ENCODE peak calls at places on chromosomes 7 and 10, in six cellular contexts. R, V, N, F, A and H are unnamed samples.

GRCh38 chr10:52232561-52233350 is 81.3 kb upstream of the DKK1 start:
- DNase-seq in R (no peak), A (no peak), V (no peak), N (no peak), F (no peak), H (peak)

GRCh38 chr7:41024126-41024525 is 678.8 kb downstream of the INHBA start:
- DNase-seq in R (no peak), A (no peak), F (no peak), V (no peak), N (no peak), H (no peak)

GRCh38 chr7:20144801-20145200 is 72.4 kb downstream of the MACC1 start:
- DNase-seq in N (no peak), A (no peak), F (no peak), V (no peak), R (no peak), H (no peak)

GRCh38 chr10:111410740-111411139 is 333.9 kb downstream of the ADRA2A start:
- DNase-seq in N (no peak), R (no peak), A (no peak), V (no peak), F (no peak), H (no peak)

GRCh38 chr10:92965314-92965713 is 95.3 kb upstream of the CYP26C1 start:
- DNase-seq in A (no peak), R (peak), V (no peak), N (no peak), F (no peak), H (peak)

GRCh38 chr7:37304926-37305325 is 143.7 kb downstream of the ELMO1 start:
- DNase-seq in A (no peak), N (no peak), V (no peak), R (no peak), F (no peak), H (no peak)

GRCh38 chr10:95605163-95605562 is 44.0 kb upstream of the SORBS1 start:
- DNase-seq in A (no peak), R (peak), V (peak), F (peak), N (no peak), H (peak)

GRCh38 chr10:62399211-62399610 is 25.0 kb downstream of the ZNF365 start:
- DNase-seq in V (no peak), A (no peak), F (no peak), R (peak), N (no peak), H (peak)

GRCh38 chr10:51698473-51699063 is 827 bp downstream of the CSTF2T start:
- DNase-seq in N (no peak), F (peak), A (no peak), V (peak), R (no peak), H (no peak)

GRCh38 chr7:90720970-90721768 is 125.0 kb downstream of the CDK14 start:
- DNase-seq in R (peak), V (peak), A (no peak), N (peak), F (no peak), H (peak)

GRCh38 chr7:127892488-127893314 is 138.5 kb downstream of the LRRC4 start:
- DNase-seq in N (no peak), A (no peak), F (no peak), V (no peak), R (no peak), H (no peak)

GRCh38 chr7:128672927-128673517 is 930 bp downstream of the GARIN1A start:
- DNase-seq in F (no peak), A (no peak), R (peak), N (no peak), V (no peak), H (peak)

GRCh38 chr7:22319424-22320403 is 37.2 kb downstream of the RAPGEF5 start:
- DNase-seq in A (no peak), F (no peak), V (no peak), N (no peak), R (no peak), H (no peak)

GRCh38 chr7:37248396-37248836 is 200.2 kb downstream of the ELMO1 start:
- DNase-seq in A (no peak), F (no peak), N (no peak), V (no peak), R (no peak), H (no peak)

GRCh38 chr10:61404771-61405170 is 48.4 kb downstream of the TMEM26 start:
- DNase-seq in R (peak), A (no peak), N (no peak), F (no peak), V (no peak), H (peak)

GRCh38 chr7:98808751-98809460 is 60.9 kb downstream of the TMEM130 start:
- DNase-seq in F (no peak), R (no peak), A (no peak), V (no peak), N (no peak), H (no peak)

GRCh38 chr7:2814682-2815522 is 29.2 kb downstream of the GNA12 start:
- DNase-seq in N (no peak), F (no peak), V (no peak), A (no peak), R (peak), H (peak)

GRCh38 chr7:5629941-5630340 is 151.5 kb downstream of the RNF216 start:
- DNase-seq in A (no peak), V (no peak), N (no peak), R (peak), F (no peak), H (peak)

GRCh38 chr10:1600861-1601260 is 136.5 kb downstream of the ADARB2 start:
- DNase-seq in R (no peak), V (no peak), N (no peak), F (no peak), A (no peak), H (no peak)

GRCh38 chr10:122531935-122532334 is 28.6 kb upstream of the DMBT1 start:
- DNase-seq in R (no peak), N (no peak), V (no peak), A (no peak), F (no peak), H (no peak)

GRCh38 chr7:19442016-19442785 is 266.6 kb downstream of the POLR1F start:
- DNase-seq in R (peak), V (no peak), A (no peak), N (no peak), F (no peak), H (peak)

GRCh38 chr10:34172936-34173533 is 642.1 kb downstream of the PARD3 start:
- DNase-seq in A (no peak), F (no peak), N (no peak), R (no peak), V (no peak), H (no peak)

GRCh38 chr10:128684215-128684614 is 558.0 kb upstream of the MKI67 start:
- DNase-seq in A (no peak), V (no peak), N (no peak), F (no peak), R (no peak), H (no peak)

GRCh38 chr7:140176271-140176701 is 497 bp downstream of the KDM7A start:
- DNase-seq in F (no peak), N (peak), A (no peak), V (no peak), R (no peak), H (no peak)

GRCh38 chr10:71211053-71211452 is 1.3 kb upstream of the UNC5B start:
- DNase-seq in A (no peak), R (no peak), N (no peak), V (no peak), F (peak), H (no peak)

GRCh38 chr7:2713370-2713769 is 25.4 kb downstream of the AMZ1 start:
- DNase-seq in F (no peak), N (no peak), A (no peak), R (no peak), V (no peak), H (peak)

GRCh38 chr10:20085115-20085514 is 268.9 kb downstream of the PLXDC2 start:
- DNase-seq in N (no peak), R (no peak), V (no peak), A (no peak), F (no peak), H (peak)

GRCh38 chr10:86262671-86263165 is 103.9 kb downstream of the GRID1 start:
- DNase-seq in A (peak), V (no peak), F (peak), N (peak), R (no peak), H (no peak)

GRCh38 chr7:71705901-71706300 is 574.0 kb downstream of the GALNT17 start:
- DNase-seq in A (no peak), R (no peak), V (no peak), N (no peak), F (no peak), H (no peak)

GRCh38 chr10:103040424-103040823 is 122.3 kb downstream of the CNNM2 start:
- DNase-seq in N (no peak), R (peak), F (no peak), A (no peak), V (no peak), H (peak)

GRCh38 chr7:103487419-103487818 is 41.4 kb upstream of the SLC26A5 start:
- DNase-seq in V (no peak), A (no peak), N (no peak), F (no peak), R (no peak), H (no peak)

GRCh38 chr7:1748774-1749173 is 78.7 kb downstream of the ELFN1 start:
- DNase-seq in F (no peak), V (no peak), A (no peak), N (no peak), R (no peak), H (no peak)

GRCh38 chr7:144513332-144513731 is 109.8 kb upstream of the NOBOX start:
- DNase-seq in V (no peak), F (no peak), R (no peak), N (no peak), A (no peak), H (peak)

GRCh38 chr10:89235073-89235798 is 16.3 kb downstream of the LIPA start:
- DNase-seq in V (no peak), R (no peak), A (peak), F (peak), N (peak), H (no peak)

GRCh38 chr10:74292871-74293427 is 141.9 kb downstream of the ADK start:
- DNase-seq in A (no peak), F (no peak), R (peak), V (no peak), N (no peak), H (peak)

GRCh38 chr7:150993511-150993910 is 2.7 kb downstream of the NOS3 start:
- DNase-seq in A (no peak), F (no peak), N (no peak), V (peak), R (no peak), H (no peak)

GRCh38 chr7:151968357-151968756 is 12.1 kb downstream of the GALNTL5 start:
- DNase-seq in V (no peak), A (no peak), F (peak), R (no peak), N (no peak), H (no peak)

GRCh38 chr7:43764807-43765491 is 6.5 kb downstream of the BLVRA start:
- DNase-seq in V (no peak), N (no peak), F (no peak), R (no peak), A (no peak), H (peak)

DNA sequence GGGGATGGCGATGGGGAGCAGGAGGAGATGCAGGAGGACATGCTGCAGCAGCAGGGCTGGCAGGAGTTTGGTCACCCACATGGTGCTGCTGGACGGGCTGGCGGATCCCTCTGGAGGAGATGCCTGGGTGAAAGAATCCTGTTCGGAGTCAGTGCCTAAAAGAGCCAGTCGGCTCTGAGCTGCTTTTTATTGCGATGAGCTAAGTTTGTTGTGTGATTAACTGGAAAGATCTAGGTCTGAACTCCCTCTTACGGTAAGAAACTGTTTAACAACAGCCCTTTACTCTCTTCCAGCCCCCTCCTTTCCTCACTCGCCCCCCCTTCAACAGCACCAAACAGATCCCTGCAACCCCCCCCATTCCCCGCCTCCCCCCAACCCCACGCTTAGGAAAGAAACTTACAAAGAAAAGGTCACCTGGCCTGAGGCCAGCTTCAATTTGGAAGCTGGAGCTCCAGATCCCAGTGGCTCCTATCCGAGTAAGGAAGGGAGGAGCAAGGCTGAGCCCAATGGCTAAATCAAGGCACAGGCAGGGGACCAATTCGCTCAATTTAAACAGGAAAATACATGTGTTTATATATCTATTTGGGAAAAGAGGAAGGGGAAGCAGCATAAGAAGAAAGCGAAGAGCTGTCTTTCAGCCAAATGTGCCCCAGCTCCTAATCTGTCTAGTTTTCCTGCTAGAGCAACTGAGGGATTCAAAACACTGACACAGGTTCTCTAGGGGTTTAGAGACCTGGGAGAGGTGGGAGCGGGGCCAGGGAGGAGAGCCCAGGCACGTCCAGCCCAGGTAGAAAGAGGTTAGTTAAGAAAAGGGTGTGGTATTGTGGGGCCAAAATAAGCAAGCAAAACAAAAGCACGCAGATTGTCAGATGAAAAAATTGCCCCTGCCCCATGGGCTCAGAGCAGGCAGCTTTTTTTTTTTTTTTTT is at the start of gene HGF:
- DNase-seq in V (peak), F (peak), N (peak), R (peak), A (peak), H (peak)
- H3K4me3 ChIP-seq in V (peak), F (peak), N (no peak), R (peak), A (peak), H (peak)

DNA sequence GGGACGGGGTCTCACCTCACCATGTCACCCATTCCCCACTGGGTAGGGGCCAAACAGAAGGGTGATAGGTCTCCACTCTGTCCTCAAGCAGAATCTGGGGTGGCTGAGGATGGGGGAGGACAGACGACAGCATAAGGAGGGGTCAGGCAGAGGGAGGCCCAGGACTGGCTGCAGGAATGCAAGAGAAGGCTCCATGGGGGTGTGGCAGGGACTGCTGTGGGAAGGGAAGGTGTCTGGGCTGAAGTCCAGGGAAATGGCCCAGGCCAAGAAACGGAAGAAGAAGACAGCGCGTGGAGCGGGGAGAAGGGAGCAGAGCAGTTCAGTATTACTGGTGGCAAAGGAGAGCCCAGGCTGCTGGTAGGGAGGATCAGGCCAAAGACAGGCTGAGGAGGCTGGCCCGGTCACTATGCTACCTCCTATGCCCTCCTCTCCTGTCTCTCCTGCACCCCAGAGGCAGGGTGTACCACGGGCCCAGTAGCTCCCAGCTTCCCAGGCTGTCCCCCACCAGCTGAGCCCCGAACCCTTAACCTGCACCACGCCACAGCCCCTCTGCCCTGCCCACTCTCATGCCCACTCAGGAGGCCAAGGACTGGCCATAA is 60.9 kb downstream of the GRB10 start:
- DNase-seq in A (no peak), R (no peak), V (no peak), N (peak), F (no peak), H (peak)
- TF ChIP-seq CTCF in A (no peak), R (no peak), V (no peak), N (no peak), F (no peak), H (no peak)

DNA sequence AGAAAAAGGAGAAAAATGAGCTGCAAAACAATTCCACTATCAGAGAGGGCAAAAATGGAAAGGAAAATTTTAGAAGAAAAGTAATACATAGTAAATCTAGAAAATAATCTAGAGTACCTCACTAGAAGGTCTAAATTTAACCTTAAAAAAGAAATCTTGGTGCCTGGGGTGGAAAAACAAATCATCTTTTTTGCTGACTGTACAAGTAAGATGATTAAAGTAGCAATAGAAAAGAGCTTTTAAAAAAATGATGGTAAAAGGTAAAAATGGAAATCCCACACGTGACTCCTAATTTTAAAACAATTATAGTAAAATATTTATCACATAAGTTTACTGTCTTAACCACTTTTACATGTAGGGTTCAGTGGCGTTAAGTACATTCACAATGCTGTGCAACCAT is 28.8 kb upstream of the GOT1 start:
- DNase-seq in N (no peak), A (no peak), F (no peak), V (no peak), R (no peak), H (no peak)
- H3K4me3 ChIP-seq in N (no peak), A (no peak), F (no peak), V (no peak), R (no peak), H (no peak)

DNA sequence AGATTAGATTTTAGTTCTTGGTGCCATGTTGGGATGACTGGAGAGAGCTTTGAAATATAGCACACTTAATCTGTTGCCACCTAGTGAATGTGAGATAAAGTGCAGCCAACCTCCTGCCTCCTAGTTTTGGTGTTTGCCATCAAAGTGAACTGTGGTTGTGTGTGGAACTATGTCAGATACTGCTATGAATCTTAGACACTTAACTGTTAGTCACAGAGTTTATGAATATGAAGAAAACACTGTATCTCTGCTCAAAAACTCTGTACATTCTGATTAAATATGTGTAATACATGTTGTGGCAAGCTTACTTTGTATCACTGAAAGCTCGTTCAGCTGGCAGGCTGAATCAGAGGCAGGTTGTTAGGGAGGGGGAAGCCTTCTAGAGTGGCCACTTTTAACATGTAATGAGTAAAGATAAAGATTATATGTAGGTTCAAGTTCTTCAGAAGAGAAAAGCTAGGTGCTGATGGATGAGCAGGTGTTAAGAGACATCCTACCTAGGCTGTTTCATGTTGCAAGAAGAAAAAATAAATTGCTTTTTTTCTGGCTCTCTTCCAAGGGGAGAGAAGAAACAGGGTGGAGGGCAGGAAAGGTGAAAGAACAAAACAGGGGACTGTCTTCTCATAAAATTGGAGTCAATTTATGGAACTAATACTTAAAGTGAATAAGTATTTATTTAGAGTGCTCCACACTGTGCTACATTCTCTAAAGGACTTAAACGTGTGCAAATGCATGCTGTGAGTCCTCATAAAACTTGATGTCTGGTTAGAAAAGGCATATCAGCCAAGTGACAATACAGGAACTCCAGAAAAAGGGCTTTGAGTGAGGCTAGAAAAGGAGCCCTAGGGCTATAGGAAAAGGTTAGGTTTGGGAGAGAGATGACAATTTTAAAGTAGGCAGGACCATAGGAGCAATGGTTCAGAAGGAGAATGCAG is 14.1 kb upstream of the LAMB1 start:
- DNase-seq in N (no peak), V (no peak), R (peak), A (no peak), F (no peak), H (peak)
- TF ChIP-seq CTCF in N (peak), V (peak), R (peak), A (no peak), F (peak), H (peak)

GRCh38 chr7:13021566-13021965 is 334.1 kb downstream of the ARL4A start:
- DNase-seq in V (no peak), F (no peak), N (no peak), A (no peak), R (peak), H (peak)

GRCh38 chr7:13017325-13017853 is 330.0 kb downstream of the ARL4A start:
- DNase-seq in N (no peak), V (no peak), A (no peak), R (peak), F (no peak), H (peak)

GRCh38 chr7:13016633-13017324 is 329.3 kb downstream of the ARL4A start:
- DNase-seq in F (no peak), V (no peak), R (peak), N (no peak), A (no peak), H (peak)

GRCh38 chr7:13016036-13016581 is 328.7 kb downstream of the ARL4A start:
- DNase-seq in V (no peak), F (no peak), A (no peak), N (no peak), R (no peak), H (no peak)

DNA sequence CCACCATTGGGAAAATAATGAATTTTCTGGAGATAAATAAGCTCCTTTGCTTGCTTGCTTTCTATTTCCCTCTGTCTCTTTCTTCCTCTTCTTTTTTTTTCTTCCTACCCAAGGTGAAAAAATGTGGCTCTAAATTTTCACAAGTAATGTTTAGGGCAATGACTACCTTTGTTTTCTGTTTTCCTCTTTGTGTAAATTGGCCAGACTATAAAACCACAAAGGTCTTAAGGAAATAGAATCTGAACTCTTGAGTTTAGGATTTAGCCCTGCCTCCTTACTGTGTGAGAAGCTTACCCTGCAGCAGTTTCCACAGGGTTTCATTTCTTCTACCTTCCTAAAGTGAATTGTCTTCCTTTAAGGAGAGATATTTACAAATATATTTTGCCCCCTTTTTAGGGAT is 330.4 kb downstream of the ARL4A start:
- DNase-seq in A (no peak), R (peak), V (no peak), N (no peak), F (no peak), H (peak)
- H3K4me3 ChIP-seq in A (no peak), R (no peak), V (no peak), N (no peak), F (no peak), H (peak)